ENCODE peak calls at places on chromosomes 1 and 21, in seven cellular contexts. N is fibroblast of lung, G is trophoblast cell, L is AG04450, A is esophagus squamous epithelium, T is WERI-Rb-1, X is heart right ventricle. C is an unnamed sample.
A peak's percentile ranks its signal among the peaks of the same experiment; 100 is the strongest.

GRCh38 chr1:212067790-212068189 is 32.2 kb downstream of the DTL start:
- DNase-seq in N (no peak), G (no peak), L (no peak), A (no peak), T (no peak), X (no peak), C (no peak)

GRCh38 chr1:27663735-27664119 is 8.3 kb downstream of the IFI6 start:
- DNase-seq in N (no peak), G (no peak), L (no peak), A (no peak), T (no peak), X (no peak), C (no peak)

GRCh38 chr21:18318156-18318555 is 73.5 kb downstream of the CHODL start:
- DNase-seq in N (no peak), G (no peak), L (no peak), A (no peak), T (no peak), X (no peak), C (no peak)

GRCh38 chr1:36285450-36286101 is 20.6 kb upstream of the SH3D21 start:
- DNase-seq in N (peak; percentile 94), G (peak; percentile 95), L (peak; percentile 81), A (no peak), T (peak; percentile 58), X (no peak), C (peak; percentile 90)

GRCh38 chr1:17549384-17549783 is 9.9 kb downstream of the ARHGEF10L start:
- DNase-seq in N (no peak), G (no peak), L (no peak), A (no peak), T (no peak), X (no peak), C (no peak)

GRCh38 chr1:94418664-94419655 is 771 bp downstream of the ABCD3 start:
- DNase-seq in N (peak; percentile 42), G (peak; percentile 45), L (no peak), A (no peak), T (peak; percentile 23), X (peak; percentile 61), C (peak; percentile 68)

GRCh38 chr1:118370861-118371260 is 185.8 kb upstream of the SPAG17 start:
- DNase-seq in N (no peak), G (no peak), L (no peak), A (no peak), T (no peak), X (no peak), C (no peak)

GRCh38 chr1:7235871-7236472 is 450.7 kb downstream of the CAMTA1 start:
- DNase-seq in N (no peak), G (no peak), L (no peak), A (no peak), T (no peak), X (no peak), C (no peak)

GRCh38 chr1:209715314-209715713 is 10.7 kb downstream of the HSD11B1 start:
- DNase-seq in N (no peak), G (peak; percentile 64), L (no peak), A (no peak), T (no peak), X (no peak), C (no peak)

GRCh38 chr1:244962140-244962539 is 97.8 kb upstream of the HNRNPU start:
- DNase-seq in N (peak; percentile 3), G (peak; percentile 30), L (no peak), A (no peak), T (no peak), X (no peak), C (no peak)

GRCh38 chr1:230517786-230518185 is 91.7 kb upstream of the PGBD5 start:
- DNase-seq in N (no peak), G (no peak), L (no peak), A (no peak), T (no peak), X (peak; percentile 22), C (no peak)

GRCh38 chr1:15714438-15715136 is 21.5 kb upstream of the SLC25A34 start:
- DNase-seq in N (peak; percentile 96), G (no peak), L (peak; percentile 61), A (no peak), T (no peak), X (no peak), C (peak; percentile 55)

GRCh38 chr1:15128520-15129313 is 24.8 kb upstream of the TMEM51 start:
- DNase-seq in N (peak; percentile 65), G (peak; percentile 90), L (no peak), A (no peak), T (peak; percentile 82), X (peak; percentile 67), C (peak; percentile 84)

GRCh38 chr1:110916669-110917306 is 43.8 kb downstream of the CD53 start:
- DNase-seq in N (peak; percentile 0), G (peak; percentile 88), L (no peak), A (no peak), T (no peak), X (no peak), C (no peak)

GRCh38 chr1:235131961-235132360 is 3.3 kb upstream of the TOMM20 start:
- DNase-seq in N (no peak), G (no peak), L (no peak), A (no peak), T (no peak), X (no peak), C (no peak)

GRCh38 chr1:184905601-184906322 is 68.5 kb downstream of the NIBAN1 start:
- DNase-seq in N (no peak), G (no peak), L (no peak), A (no peak), T (no peak), X (no peak), C (no peak)

GRCh38 chr1:235259133-235259778 is 68.7 kb downstream of the ARID4B start:
- DNase-seq in N (no peak), G (no peak), L (no peak), A (no peak), T (no peak), X (no peak), C (no peak)

GRCh38 chr21:39637197-39637970 is 24.6 kb downstream of the B3GALT5 start:
- DNase-seq in N (no peak), G (no peak), L (no peak), A (no peak), T (no peak), X (no peak), C (no peak)

GRCh38 chr1:109438798-109439297 is 12.6 kb upstream of the PSMA5 start:
- DNase-seq in N (peak; percentile 98), G (no peak), L (peak; percentile 84), A (no peak), T (no peak), X (no peak), C (no peak)

GRCh38 chr1:109617291-109617801 is 2.1 kb downstream of the GNAT2 start:
- DNase-seq in N (peak; percentile 92), G (peak; percentile 81), L (peak; percentile 81), A (no peak), T (peak; percentile 65), X (no peak), C (no peak)

GRCh38 chr21:39562791-39563770 is 49.7 kb upstream of the B3GALT5 start:
- DNase-seq in N (no peak), G (no peak), L (no peak), A (no peak), T (peak; percentile 81), X (no peak), C (no peak)

GRCh38 chr1:169484683-169485426 is 889 bp downstream of the SLC19A2 start:
- DNase-seq in N (peak; percentile 82), G (peak; percentile 66), L (no peak), A (no peak), T (peak; percentile 11), X (peak; percentile 31), C (peak; percentile 66)

GRCh38 chr1:246417152-246417812 is 89.8 kb downstream of the SMYD3 start:
- DNase-seq in N (peak; percentile 74), G (peak; percentile 4), L (no peak), A (no peak), T (no peak), X (no peak), C (no peak)

GRCh38 chr1:44802306-44803061 is 2.3 kb downstream of the PLK3 start:
- DNase-seq in N (no peak), G (peak; percentile 12), L (no peak), A (no peak), T (peak; percentile 50), X (no peak), C (no peak)

GRCh38 chr1:22729400-22729773 is 18.7 kb downstream of the EPHB2 start:
- DNase-seq in N (no peak), G (no peak), L (no peak), A (no peak), T (no peak), X (no peak), C (no peak)

GRCh38 chr1:100585774-100586173 is 47.8 kb downstream of the GPR88 start:
- DNase-seq in N (no peak), G (peak; percentile 35), L (no peak), A (no peak), T (no peak), X (no peak), C (no peak)

GRCh38 chr1:53735681-53736080 is 3.3 kb downstream of the GLIS1 start:
- DNase-seq in N (no peak), G (no peak), L (no peak), A (no peak), T (no peak), X (no peak), C (no peak)
- H3K27me3 ChIP-seq in N (peaks cover 15% of the 10 kb centered on the region), G (peaks cover 25% of the 10 kb centered on the region), L (no peaks in the 10 kb centered on the region), A (peaks cover 8% of the 10 kb centered on the region), T (peaks cover 6% of the 10 kb centered on the region), X (peaks cover 37% of the 10 kb centered on the region), C (no peaks in the 10 kb centered on the region)

GRCh38 chr21:45209685-45210284 is 77.9 kb downstream of the POFUT2 start:
- DNase-seq in N (no peak), G (peak; percentile 5), L (no peak), A (no peak), T (no peak), X (no peak), C (no peak)
- H3K27me3 ChIP-seq in N (no peaks in the 10 kb centered on the region), G (no peaks in the 10 kb centered on the region), L (no peaks in the 10 kb centered on the region), A (no peaks in the 10 kb centered on the region), T (no peaks in the 10 kb centered on the region), X (no peaks in the 10 kb centered on the region), C (no peaks in the 10 kb centered on the region)

GRCh38 chr1:154744352-154744751 is 125.7 kb downstream of the KCNN3 start:
- DNase-seq in N (no peak), G (no peak), L (no peak), A (no peak), T (no peak), X (no peak), C (no peak)
- H3K27me3 ChIP-seq in N (peaks cover 28% of the 10 kb centered on the region), G (no peaks in the 10 kb centered on the region), L (peaks cover 75% of the 10 kb centered on the region), A (no peaks in the 10 kb centered on the region), T (peaks cover 87% of the 10 kb centered on the region), X (no peaks in the 10 kb centered on the region), C (no peaks in the 10 kb centered on the region)

DNA sequence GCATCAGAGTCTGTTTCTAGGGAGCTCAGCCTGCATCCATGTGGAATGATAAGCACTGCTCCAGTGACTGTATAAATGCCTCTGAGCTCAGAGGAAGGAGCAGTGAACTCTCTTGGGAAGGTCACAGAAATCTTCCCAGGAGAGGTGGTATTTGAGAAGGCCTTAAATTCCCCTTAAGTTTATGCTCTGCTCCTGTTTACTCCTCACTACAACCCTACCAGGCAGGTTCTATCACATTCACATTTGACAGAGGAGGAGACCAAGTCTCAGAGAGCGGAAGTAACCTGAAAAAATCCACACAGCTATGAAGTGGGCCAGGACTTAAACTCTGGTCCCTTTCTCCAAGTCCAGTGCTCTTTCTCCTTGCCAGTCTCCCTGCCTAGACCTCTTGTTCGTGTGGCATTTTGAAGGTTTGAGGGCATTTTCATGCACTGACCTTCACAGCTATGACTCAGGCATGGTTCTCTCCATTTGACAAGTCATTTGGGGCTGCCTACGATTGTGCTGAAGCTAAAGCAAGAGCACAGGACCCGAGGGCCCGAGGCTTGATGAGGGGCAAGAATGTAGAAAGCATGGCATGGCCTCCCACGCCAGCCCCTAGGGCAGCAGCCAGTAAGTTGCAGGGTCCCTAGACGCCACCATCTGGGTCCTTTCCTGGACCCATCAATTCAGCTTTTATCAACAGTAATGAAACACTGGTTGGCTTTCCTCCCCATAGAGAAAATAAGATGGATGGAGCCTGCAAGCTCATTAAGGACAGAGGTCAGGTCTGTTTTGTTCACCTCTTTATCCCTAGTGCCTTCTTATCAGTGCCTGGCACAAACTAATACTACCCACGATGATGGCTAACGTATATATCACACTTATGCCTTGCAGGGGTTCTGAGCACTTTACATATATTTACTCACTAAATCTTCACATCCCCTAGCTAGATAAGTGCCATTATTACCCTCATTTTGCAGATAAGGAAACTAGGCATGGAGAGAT is 5.4 kb upstream of the UBXN10 start:
- DNase-seq in N (no peak), G (peak; percentile 52), L (no peak), A (no peak), T (no peak), X (no peak), C (no peak)
- H3K27me3 ChIP-seq in N (peaks cover 8% of the 10 kb centered on the region), G (no peaks in the 10 kb centered on the region), L (peaks cover 25% of the 10 kb centered on the region), A (no peaks in the 10 kb centered on the region), T (peaks cover 2% of the 10 kb centered on the region), X (peaks cover 17% of the 10 kb centered on the region), C (no peaks in the 10 kb centered on the region)